ENCODE peak calls at places on chromosomes 5 and 9, in six cellular contexts. K, R, C, G, I and Z are unnamed samples.

GRCh38 chr9:104992696-104993095 is 64.7 kb upstream of the ABCA1 start:
- DNase-seq in K (peak; percentile 48), R (no peak), C (no peak), G (no peak), I (peak; percentile 81), Z (no peak)

GRCh38 chr5:66757219-66757833 is 161.1 kb downstream of the MAST4 start:
- DNase-seq in K (peak; percentile 6), R (peak; percentile 36), C (peak; percentile 63), G (peak; percentile 56), I (peak; percentile 69), Z (no peak)

GRCh38 chr9:98144076-98144475 is 25.1 kb upstream of the TRIM14 start:
- DNase-seq in K (no peak), R (no peak), C (peak; percentile 48), G (no peak), I (no peak), Z (no peak)

GRCh38 chr9:91177081-91177480 is 184.6 kb downstream of the AUH start:
- DNase-seq in K (no peak), R (no peak), C (no peak), G (no peak), I (no peak), Z (no peak)

GRCh38 chr5:58182287-58182841 is 277.5 kb downstream of the PLK2 start:
- DNase-seq in K (no peak), R (no peak), C (no peak), G (no peak), I (no peak), Z (no peak)

GRCh38 chr9:12640021-12640587 is 53.1 kb upstream of the TYRP1 start:
- DNase-seq in K (peak; percentile 3), R (peak; percentile 27), C (no peak), G (no peak), I (peak; percentile 34), Z (peak; percentile 49)

GRCh38 chr9:5336683-5337082 is 3.0 kb downstream of the RLN1 start:
- DNase-seq in K (no peak), R (no peak), C (no peak), G (no peak), I (no peak), Z (no peak)

GRCh38 chr9:91119147-91119546 is 242.6 kb downstream of the AUH start:
- DNase-seq in K (no peak), R (no peak), C (no peak), G (no peak), I (peak; percentile 31), Z (no peak)

GRCh38 chr5:106521701-106522100 is 1149.0 kb downstream of the EFNA5 start:
- DNase-seq in K (peak; percentile 33), R (no peak), C (no peak), G (no peak), I (peak; percentile 88), Z (peak; percentile 70)

GRCh38 chr5:83553000-83553486 is 81.5 kb downstream of the VCAN start:
- DNase-seq in K (no peak), R (no peak), C (no peak), G (peak; percentile 69), I (no peak), Z (no peak)

GRCh38 chr5:175288048-175288621 is 155.8 kb downstream of the DRD1 start:
- DNase-seq in K (no peak), R (peak; percentile 60), C (no peak), G (no peak), I (peak; percentile 66), Z (no peak)

GRCh38 chr5:122376305-122376704 is 64.3 kb downstream of the SNCAIP start:
- DNase-seq in K (no peak), R (no peak), C (no peak), G (no peak), I (no peak), Z (no peak)

GRCh38 chr9:14051459-14051858 is 262.5 kb downstream of the NFIB start:
- DNase-seq in K (no peak), R (no peak), C (no peak), G (no peak), I (no peak), Z (no peak)

GRCh38 chr5:134948929-134949328 is 18.8 kb upstream of the CATSPER3 start:
- DNase-seq in K (no peak), R (no peak), C (no peak), G (peak; percentile 33), I (peak; percentile 21), Z (no peak)

GRCh38 chr9:121890746-121891145 is 202.4 kb downstream of the TTLL11 start:
- DNase-seq in K (no peak), R (no peak), C (no peak), G (no peak), I (no peak), Z (no peak)

DNA sequence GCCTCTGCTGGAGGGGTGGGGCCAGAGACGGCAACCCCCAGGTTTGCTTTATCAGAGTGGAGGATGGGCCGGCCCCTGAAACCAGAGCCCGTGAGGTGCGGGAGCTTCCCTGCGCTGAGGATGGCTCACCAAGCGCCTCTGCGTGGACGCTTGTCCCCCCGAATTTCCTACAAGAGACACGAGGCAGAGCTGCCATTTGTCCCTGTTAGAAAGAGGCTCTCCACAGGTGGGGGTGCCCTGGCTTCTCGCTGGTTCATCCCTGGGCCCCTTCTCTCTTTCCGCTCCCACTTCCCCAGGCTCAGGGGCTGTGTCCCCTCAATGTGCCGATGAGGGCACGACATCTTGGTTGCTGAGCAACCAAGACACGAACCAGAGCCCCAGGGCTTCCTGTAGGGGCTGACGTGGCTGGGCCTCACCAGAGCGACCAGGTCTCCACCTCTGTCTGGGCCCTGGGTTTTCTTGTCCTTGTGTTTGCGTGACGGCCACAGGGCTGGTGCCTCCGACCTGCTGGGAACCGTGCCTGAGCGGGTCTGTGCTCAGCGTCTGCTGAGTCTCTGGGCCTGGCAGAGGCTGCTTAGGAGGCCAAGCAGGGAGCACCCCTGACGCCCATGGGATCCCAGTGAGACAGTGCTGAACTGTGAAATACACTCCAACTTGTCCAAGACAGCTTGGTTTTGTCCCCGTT is 119.6 kb upstream of the COL5A1 start:
- DNase-seq in K (no peak), R (no peak), C (peak; percentile 15), G (no peak), I (no peak), Z (no peak)
- H3K4me3 ChIP-seq in K (no peak overlapping the region), R (no peak overlapping the region), C (no peak overlapping the region), G (no peak overlapping the region), I (no peak overlapping the region), Z (no peak overlapping the region)

DNA sequence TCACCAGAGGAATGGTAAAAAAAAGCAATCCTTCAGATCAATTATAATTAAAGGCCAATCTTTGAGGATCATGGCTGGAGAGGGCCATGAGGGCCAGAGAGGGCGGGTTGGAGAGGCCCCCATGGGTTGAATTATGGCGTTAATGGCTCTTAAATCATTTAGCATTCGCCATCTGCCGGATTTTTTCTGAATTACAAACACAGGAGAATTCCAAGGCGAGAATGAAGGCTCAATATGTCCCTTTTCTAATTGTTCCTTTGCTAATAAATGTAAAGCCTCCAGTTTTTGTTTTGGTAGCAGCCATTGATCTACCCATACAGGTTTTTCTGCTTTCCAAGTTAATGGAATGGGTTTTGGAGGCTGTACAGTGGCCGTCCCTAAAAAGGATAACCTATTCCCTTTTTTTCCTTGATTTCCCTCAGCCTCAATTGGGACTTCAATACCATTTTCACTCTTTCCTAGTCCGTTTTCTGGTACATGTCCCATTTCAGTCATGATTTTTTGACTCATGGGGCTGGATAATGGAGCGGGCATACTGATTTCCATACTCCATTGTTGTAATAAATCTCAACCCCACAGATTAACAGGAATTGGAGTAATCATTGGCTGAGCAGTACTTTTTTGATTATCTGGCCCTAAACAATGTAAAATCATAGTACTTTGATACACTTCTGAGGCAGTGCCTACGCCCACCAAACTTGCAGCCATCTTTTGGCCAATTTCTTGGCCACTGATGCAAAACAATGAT is 6.7 kb upstream of the TMEM141 start:
- DNase-seq in K (no peak), R (peak; percentile 62), C (no peak), G (no peak), I (no peak), Z (no peak)
- TF ChIP-seq CTCF in K (peak; percentile 34), R (no peak), C (no peak), G (no peak), I (peak; percentile 38), Z (peak; percentile 34)

GRCh38 chr5:154860765-154861164 is 2.3 kb downstream of the CNOT8 start:
- DNase-seq in K (no peak), R (no peak), C (no peak), G (no peak), I (no peak), Z (no peak)
- H3K4me3 ChIP-seq in K (peak overlapping the region; percentile 82), R (no peak overlapping the region), C (peak overlapping the region; percentile 82), G (no peak overlapping the region), I (no peak overlapping the region), Z (peak overlapping the region; percentile 76)

GRCh38 chr5:102080288-102080687 is 215.8 kb downstream of the SLCO4C1 start:
- DNase-seq in K (no peak), R (no peak), C (no peak), G (no peak), I (no peak), Z (no peak)
- TF ChIP-seq CTCF in K (no peak), R (no peak), C (no peak), G (no peak), I (no peak), Z (no peak)

GRCh38 chr5:173330151-173330855 is 2.1 kb upstream of the STC2 start:
- DNase-seq in K (no peak), R (peak; percentile 85), C (no peak), G (no peak), I (no peak), Z (no peak)
- H3K4me3 ChIP-seq in K (no peak overlapping the region), R (peak overlapping the region; percentile 87), C (peak overlapping the region; percentile 41), G (peak overlapping the region; percentile 24), I (peak overlapping the region; percentile 83), Z (peak overlapping the region; percentile 66)

GRCh38 chr5:139403787-139404483 is at the start of gene SPATA24:
- DNase-seq in K (peak; percentile 93), R (peak; percentile 97), C (peak; percentile 97), G (peak; percentile 99), I (peak; percentile 97), Z (peak; percentile 65)

GRCh38 chr5:139401546-139401945 is 2.3 kb downstream of the SPATA24 start:
- DNase-seq in K (no peak), R (no peak), C (no peak), G (no peak), I (no peak), Z (no peak)

GRCh38 chr5:139403418-139403786 is 487 bp downstream of the SPATA24 start:
- DNase-seq in K (no peak), R (no peak), C (no peak), G (no peak), I (no peak), Z (no peak)

GRCh38 chr5:139404484-139404840 is 573 bp upstream of the SPATA24 start:
- DNase-seq in K (no peak), R (no peak), C (no peak), G (no peak), I (no peak), Z (no peak)

GRCh38 chr5:139402561-139403158 is 1.2 kb downstream of the SPATA24 start:
- DNase-seq in K (no peak), R (peak; percentile 52), C (no peak), G (no peak), I (no peak), Z (no peak)
- TF ChIP-seq CTCF in K (no peak), R (peak; percentile 52), C (no peak), G (peak; percentile 20), I (peak; percentile 61), Z (peak; percentile 65)